ENCODE peak calls at places on chromosomes 6 and 20, in seven cellular contexts. One of them, this sample, is unnamed.

GRCh38 chr6:146047356-146047755 is 18.5 kb downstream of the GRM1 start:
- DNase-seq in BJ: no peak
- DNase-seq in cardiac muscle cell: no peak
- DNase-seq in CD8-positive, alpha-beta T cell: no peak
- DNase-seq in kidney epithelial cell: no peak
- DNase-seq in HCT116: no peak
- DNase-seq in NB4: no peak
- DNase-seq in this sample: no peak

GRCh38 chr6:5814116-5814515 is 192.6 kb downstream of the NRN1 start:
- DNase-seq in BJ: no peak
- DNase-seq in cardiac muscle cell: no peak
- DNase-seq in CD8-positive, alpha-beta T cell: no peak
- DNase-seq in kidney epithelial cell: no peak
- DNase-seq in HCT116: no peak
- DNase-seq in NB4: no peak
- DNase-seq in this sample: no peak

GRCh38 chr20:63955281-63955845 is 853 bp downstream of the UCKL1 start:
- DNase-seq in BJ: no peak
- DNase-seq in cardiac muscle cell: peak; percentile 22
- DNase-seq in CD8-positive, alpha-beta T cell: peak; percentile 48
- DNase-seq in kidney epithelial cell: no peak
- DNase-seq in HCT116: no peak
- DNase-seq in NB4: peak; percentile 83
- DNase-seq in this sample: no peak

GRCh38 chr20:19757487-19757972 is 528 bp upstream of the RIN2 start:
- DNase-seq in BJ: no peak
- DNase-seq in cardiac muscle cell: peak; percentile 88
- DNase-seq in CD8-positive, alpha-beta T cell: no peak
- DNase-seq in kidney epithelial cell: no peak
- DNase-seq in HCT116: no peak
- DNase-seq in NB4: no peak
- DNase-seq in this sample: no peak

GRCh38 chr20:58549681-58550542 is 34.7 kb upstream of the APCDD1L start:
- DNase-seq in BJ: no peak
- DNase-seq in cardiac muscle cell: no peak
- DNase-seq in CD8-positive, alpha-beta T cell: no peak
- DNase-seq in kidney epithelial cell: no peak
- DNase-seq in HCT116: no peak
- DNase-seq in NB4: no peak
- DNase-seq in this sample: no peak

GRCh38 chr6:21200056-21200870 is 393.3 kb upstream of the SOX4 start:
- DNase-seq in BJ: no peak
- DNase-seq in cardiac muscle cell: peak; percentile 12
- DNase-seq in CD8-positive, alpha-beta T cell: no peak
- DNase-seq in kidney epithelial cell: no peak
- DNase-seq in HCT116: no peak
- DNase-seq in NB4: no peak
- DNase-seq in this sample: no peak

GRCh38 chr6:119533603-119534279 is 184.2 kb upstream of the MAN1A1 start:
- DNase-seq in BJ: peak; percentile 47
- DNase-seq in cardiac muscle cell: peak; percentile 32
- DNase-seq in CD8-positive, alpha-beta T cell: no peak
- DNase-seq in kidney epithelial cell: peak; percentile 19
- DNase-seq in HCT116: peak; percentile 58
- DNase-seq in NB4: no peak
- DNase-seq in this sample: peak; percentile 43

GRCh38 chr20:64129146-64129782 is 21.9 kb upstream of the NPBWR2 start:
- DNase-seq in BJ: no peak
- DNase-seq in cardiac muscle cell: no peak
- DNase-seq in CD8-positive, alpha-beta T cell: no peak
- DNase-seq in kidney epithelial cell: no peak
- DNase-seq in HCT116: no peak
- DNase-seq in NB4: no peak
- DNase-seq in this sample: no peak

GRCh38 chr6:37698264-37699137 is 818 bp upstream of the MDGA1 start:
- DNase-seq in BJ: no peak
- DNase-seq in cardiac muscle cell: peak; percentile 56
- DNase-seq in CD8-positive, alpha-beta T cell: peak; percentile 67
- DNase-seq in kidney epithelial cell: no peak
- DNase-seq in HCT116: peak; percentile 24
- DNase-seq in NB4: peak; percentile 75
- DNase-seq in this sample: no peak

GRCh38 chr20:11564491-11564890 is 353.2 kb upstream of the BTBD3 start:
- DNase-seq in BJ: no peak
- DNase-seq in cardiac muscle cell: no peak
- DNase-seq in CD8-positive, alpha-beta T cell: no peak
- DNase-seq in kidney epithelial cell: no peak
- DNase-seq in HCT116: no peak
- DNase-seq in NB4: no peak
- DNase-seq in this sample: no peak

GRCh38 chr6:39599341-39599740 is 125.9 kb downstream of the KIF6 start:
- DNase-seq in BJ: no peak
- DNase-seq in cardiac muscle cell: no peak
- DNase-seq in CD8-positive, alpha-beta T cell: no peak
- DNase-seq in kidney epithelial cell: no peak
- DNase-seq in HCT116: no peak
- DNase-seq in NB4: no peak
- DNase-seq in this sample: peak; percentile 14

GRCh38 chr20:9241232-9241692 is 172.4 kb downstream of the PLCB4 start:
- DNase-seq in BJ: peak; percentile 44
- DNase-seq in cardiac muscle cell: peak; percentile 91
- DNase-seq in CD8-positive, alpha-beta T cell: no peak
- DNase-seq in kidney epithelial cell: peak; percentile 63
- DNase-seq in HCT116: peak; percentile 47
- DNase-seq in NB4: no peak
- DNase-seq in this sample: peak; percentile 88

GRCh38 chr6:90090866-90091265 is 196.6 kb downstream of the GJA10 start:
- DNase-seq in BJ: no peak
- DNase-seq in cardiac muscle cell: no peak
- DNase-seq in CD8-positive, alpha-beta T cell: no peak
- DNase-seq in kidney epithelial cell: no peak
- DNase-seq in HCT116: no peak
- DNase-seq in NB4: no peak
- DNase-seq in this sample: no peak

GRCh38 chr6:90083891-90084290 is 189.6 kb downstream of the GJA10 start:
- DNase-seq in BJ: no peak
- DNase-seq in cardiac muscle cell: no peak
- DNase-seq in CD8-positive, alpha-beta T cell: peak; percentile 58
- DNase-seq in kidney epithelial cell: no peak
- DNase-seq in HCT116: no peak
- DNase-seq in NB4: peak; percentile 82
- DNase-seq in this sample: no peak

GRCh38 chr6:90086517-90086916 is 192.2 kb downstream of the GJA10 start:
- DNase-seq in BJ: no peak
- DNase-seq in cardiac muscle cell: no peak
- DNase-seq in CD8-positive, alpha-beta T cell: no peak
- DNase-seq in kidney epithelial cell: no peak
- DNase-seq in HCT116: peak; percentile 35
- DNase-seq in NB4: no peak
- DNase-seq in this sample: no peak

GRCh38 chr6:90088009-90088408 is 193.7 kb downstream of the GJA10 start:
- DNase-seq in BJ: peak; percentile 38
- DNase-seq in cardiac muscle cell: peak; percentile 71
- DNase-seq in CD8-positive, alpha-beta T cell: no peak
- DNase-seq in kidney epithelial cell: peak; percentile 75
- DNase-seq in HCT116: no peak
- DNase-seq in NB4: peak; percentile 54
- DNase-seq in this sample: no peak

GRCh38 chr6:90087103-90087833 is 193.0 kb downstream of the GJA10 start:
- DNase-seq in BJ: peak; percentile 19
- DNase-seq in cardiac muscle cell: peak; percentile 37
- DNase-seq in CD8-positive, alpha-beta T cell: no peak
- DNase-seq in kidney epithelial cell: no peak
- DNase-seq in HCT116: no peak
- DNase-seq in NB4: no peak
- DNase-seq in this sample: no peak
- TF ChIP-seq CTCF in BJ: no peak
- TF ChIP-seq CTCF in cardiac muscle cell: no peak
- TF ChIP-seq CTCF in CD8-positive, alpha-beta T cell: no peak
- TF ChIP-seq CTCF in kidney epithelial cell: no peak
- TF ChIP-seq CTCF in HCT116: no peak
- TF ChIP-seq CTCF in NB4: no peak
- TF ChIP-seq CTCF in this sample: no peak

GRCh38 chr6:127451388-127451787 is 7.8 kb downstream of the KIAA0408 start:
- DNase-seq in BJ: no peak
- DNase-seq in cardiac muscle cell: no peak
- DNase-seq in CD8-positive, alpha-beta T cell: no peak
- DNase-seq in kidney epithelial cell: no peak
- DNase-seq in HCT116: no peak
- DNase-seq in NB4: no peak
- DNase-seq in this sample: no peak

GRCh38 chr6:127447780-127448179 is 11.4 kb downstream of the KIAA0408 start:
- DNase-seq in BJ: no peak
- DNase-seq in cardiac muscle cell: no peak
- DNase-seq in CD8-positive, alpha-beta T cell: no peak
- DNase-seq in kidney epithelial cell: no peak
- DNase-seq in HCT116: no peak
- DNase-seq in NB4: no peak
- DNase-seq in this sample: no peak

GRCh38 chr6:127441881-127442280 is 17.3 kb downstream of the KIAA0408 start:
- DNase-seq in BJ: no peak
- DNase-seq in cardiac muscle cell: no peak
- DNase-seq in CD8-positive, alpha-beta T cell: no peak
- DNase-seq in kidney epithelial cell: no peak
- DNase-seq in HCT116: no peak
- DNase-seq in NB4: no peak
- DNase-seq in this sample: no peak

GRCh38 chr6:127446356-127446755 is 12.8 kb downstream of the KIAA0408 start:
- DNase-seq in BJ: no peak
- DNase-seq in cardiac muscle cell: peak; percentile 11
- DNase-seq in CD8-positive, alpha-beta T cell: no peak
- DNase-seq in kidney epithelial cell: no peak
- DNase-seq in HCT116: no peak
- DNase-seq in NB4: peak; percentile 47
- DNase-seq in this sample: no peak
- H3K4me3 ChIP-seq in BJ: no peak overlapping the region
- H3K4me3 ChIP-seq in cardiac muscle cell: no peak overlapping the region
- H3K4me3 ChIP-seq in CD8-positive, alpha-beta T cell: no peak overlapping the region
- H3K4me3 ChIP-seq in kidney epithelial cell: no peak overlapping the region
- H3K4me3 ChIP-seq in HCT116: no peak overlapping the region
- H3K4me3 ChIP-seq in NB4: no peak overlapping the region
- H3K4me3 ChIP-seq in this sample: no peak overlapping the region

GRCh38 chr20:24051160-24051559 is 62.6 kb upstream of the GGTLC1 start:
- DNase-seq in BJ: no peak
- DNase-seq in cardiac muscle cell: no peak
- DNase-seq in CD8-positive, alpha-beta T cell: no peak
- DNase-seq in kidney epithelial cell: no peak
- DNase-seq in HCT116: no peak
- DNase-seq in NB4: no peak
- DNase-seq in this sample: no peak
- TF ChIP-seq CTCF in BJ: no peak
- TF ChIP-seq CTCF in cardiac muscle cell: no peak
- TF ChIP-seq CTCF in CD8-positive, alpha-beta T cell: no peak
- TF ChIP-seq CTCF in kidney epithelial cell: no peak
- TF ChIP-seq CTCF in HCT116: no peak
- TF ChIP-seq CTCF in NB4: no peak
- TF ChIP-seq CTCF in this sample: no peak

GRCh38 chr20:51175724-51176123 is 152.8 kb upstream of the KCNG1 start:
- DNase-seq in BJ: no peak
- DNase-seq in cardiac muscle cell: no peak
- DNase-seq in CD8-positive, alpha-beta T cell: no peak
- DNase-seq in kidney epithelial cell: no peak
- DNase-seq in HCT116: no peak
- DNase-seq in NB4: no peak
- DNase-seq in this sample: no peak
- H3K4me3 ChIP-seq in BJ: no peak overlapping the region
- H3K4me3 ChIP-seq in cardiac muscle cell: no peak overlapping the region
- H3K4me3 ChIP-seq in CD8-positive, alpha-beta T cell: no peak overlapping the region
- H3K4me3 ChIP-seq in kidney epithelial cell: no peak overlapping the region
- H3K4me3 ChIP-seq in HCT116: no peak overlapping the region
- H3K4me3 ChIP-seq in NB4: no peak overlapping the region
- H3K4me3 ChIP-seq in this sample: no peak overlapping the region

GRCh38 chr20:1955289-1955688 is 38.6 kb downstream of the PDYN start:
- DNase-seq in BJ: no peak
- DNase-seq in cardiac muscle cell: no peak
- DNase-seq in CD8-positive, alpha-beta T cell: no peak
- DNase-seq in kidney epithelial cell: no peak
- DNase-seq in HCT116: no peak
- DNase-seq in NB4: no peak
- DNase-seq in this sample: no peak
- TF ChIP-seq CTCF in BJ: no peak
- TF ChIP-seq CTCF in cardiac muscle cell: no peak
- TF ChIP-seq CTCF in CD8-positive, alpha-beta T cell: no peak
- TF ChIP-seq CTCF in kidney epithelial cell: no peak
- TF ChIP-seq CTCF in HCT116: no peak
- TF ChIP-seq CTCF in NB4: no peak
- TF ChIP-seq CTCF in this sample: no peak

This sample was measured in AG09309.